ENCODE peak calls at places on chromosome 5, in six cellular contexts. Z, X, C, S, R and Y are unnamed samples.

GRCh38 chr5:111697215-111697614 is 59.8 kb downstream of the NREP start:
- DNase-seq in Z (peak), X (peak), C (no peak), R (no peak), S (no peak), Y (no peak)

GRCh38 chr5:14114615-14115251 is 28.4 kb upstream of the TRIO start:
- DNase-seq in X (no peak), Z (no peak), R (no peak), S (no peak), C (no peak), Y (no peak)

GRCh38 chr5:56050566-56051292 is 56.0 kb upstream of the IL6ST start:
- DNase-seq in S (no peak), X (no peak), C (no peak), Z (no peak), R (no peak), Y (no peak)

GRCh38 chr5:171957591-171958251 is 48.7 kb downstream of the FBXW11 start:
- DNase-seq in R (no peak), Z (no peak), C (peak), S (no peak), X (no peak), Y (no peak)

GRCh38 chr5:87150630-87151029 is 117.1 kb upstream of the RASA1 start:
- DNase-seq in Z (no peak), R (no peak), X (no peak), S (no peak), C (no peak), Y (no peak)

GRCh38 chr5:50301756-50302155 is 139.3 kb downstream of the EMB start:
- DNase-seq in Z (peak), S (no peak), R (no peak), C (no peak), X (no peak), Y (no peak)

GRCh38 chr5:78611161-78611605 is 37.4 kb downstream of the LHFPL2 start:
- DNase-seq in Z (no peak), R (no peak), C (no peak), X (peak), S (no peak), Y (no peak)

GRCh38 chr5:65535529-65535987 is 27.4 kb downstream of the CENPK start:
- DNase-seq in Z (peak), R (no peak), X (no peak), C (no peak), S (no peak), Y (no peak)

GRCh38 chr5:159324097-159324760 is 6.1 kb downstream of the IL12B start:
- DNase-seq in X (no peak), Z (peak), C (no peak), S (no peak), R (no peak), Y (no peak)

GRCh38 chr5:132830436-132831094 is at the start of gene SHROOM1:
- DNase-seq in R (peak), S (no peak), X (peak), C (no peak), Z (peak), Y (no peak)

GRCh38 chr5:69134126-69134525 is 32.8 kb upstream of the CCNB1 start:
- DNase-seq in C (no peak), Z (no peak), R (no peak), X (no peak), S (no peak), Y (no peak)

GRCh38 chr5:62718368-62718767 is 139.7 kb downstream of the LRRC70 start:
- DNase-seq in C (no peak), Z (no peak), S (no peak), R (no peak), X (no peak), Y (no peak)

GRCh38 chr5:39955156-39955555 is 530.4 kb upstream of the DAB2 start:
- DNase-seq in C (no peak), X (no peak), Z (no peak), S (no peak), R (no peak), Y (no peak)

GRCh38 chr5:126373621-126374416 is 49.4 kb upstream of the GRAMD2B start:
- DNase-seq in Z (no peak), R (no peak), C (no peak), S (no peak), X (no peak), Y (no peak)

GRCh38 chr5:174563899-174564298 is 160.5 kb upstream of the MSX2 start:
- DNase-seq in Z (no peak), X (no peak), S (no peak), R (no peak), C (no peak), Y (no peak)

GRCh38 chr5:51033215-51033614 is 350.0 kb upstream of the ISL1 start:
- DNase-seq in C (no peak), Z (peak), R (no peak), X (no peak), S (no peak), Y (no peak)

GRCh38 chr5:160083012-160083436 is 36.2 kb downstream of the PWWP2A start:
- DNase-seq in C (no peak), S (no peak), X (no peak), R (no peak), Z (peak), Y (no peak)

GRCh38 chr5:106092455-106092854 is 1578.3 kb downstream of the EFNA5 start:
- DNase-seq in X (no peak), Z (no peak), R (no peak), C (no peak), S (no peak), Y (no peak)

GRCh38 chr5:6740586-6741150 is 27.4 kb downstream of the TENT4A start:
- DNase-seq in Z (no peak), R (no peak), C (no peak), X (no peak), S (no peak), Y (no peak)

GRCh38 chr5:9513825-9514224 is 32.0 kb downstream of the SEMA5A start:
- DNase-seq in C (no peak), R (no peak), Z (peak), S (no peak), X (peak), Y (no peak)

GRCh38 chr5:141878186-141878770 is at the start of gene PCDH1:
- DNase-seq in R (peak), X (peak), C (peak), S (no peak), Z (peak), Y (no peak)

GRCh38 chr5:136768457-136768856 is 403.1 kb upstream of the TRPC7 start:
- DNase-seq in C (no peak), S (no peak), Z (no peak), X (no peak), R (no peak), Y (no peak)

GRCh38 chr5:59746261-59746765 is 147.2 kb downstream of the PDE4D start:
- DNase-seq in Z (peak), S (no peak), R (no peak), X (peak), C (no peak), Y (no peak)

GRCh38 chr5:66810747-66811355 is 214.7 kb downstream of the MAST4 start:
- DNase-seq in Z (no peak), X (no peak), C (no peak), R (no peak), S (no peak), Y (no peak)

GRCh38 chr5:14463629-14464028 is 118.0 kb upstream of the OTULINL start:
- DNase-seq in S (no peak), R (no peak), Z (peak), X (peak), C (no peak), Y (peak)

GRCh38 chr5:158858746-158859145 is 241.0 kb downstream of the EBF1 start:
- DNase-seq in X (no peak), C (no peak), Z (no peak), S (no peak), R (no peak), Y (no peak)

DNA sequence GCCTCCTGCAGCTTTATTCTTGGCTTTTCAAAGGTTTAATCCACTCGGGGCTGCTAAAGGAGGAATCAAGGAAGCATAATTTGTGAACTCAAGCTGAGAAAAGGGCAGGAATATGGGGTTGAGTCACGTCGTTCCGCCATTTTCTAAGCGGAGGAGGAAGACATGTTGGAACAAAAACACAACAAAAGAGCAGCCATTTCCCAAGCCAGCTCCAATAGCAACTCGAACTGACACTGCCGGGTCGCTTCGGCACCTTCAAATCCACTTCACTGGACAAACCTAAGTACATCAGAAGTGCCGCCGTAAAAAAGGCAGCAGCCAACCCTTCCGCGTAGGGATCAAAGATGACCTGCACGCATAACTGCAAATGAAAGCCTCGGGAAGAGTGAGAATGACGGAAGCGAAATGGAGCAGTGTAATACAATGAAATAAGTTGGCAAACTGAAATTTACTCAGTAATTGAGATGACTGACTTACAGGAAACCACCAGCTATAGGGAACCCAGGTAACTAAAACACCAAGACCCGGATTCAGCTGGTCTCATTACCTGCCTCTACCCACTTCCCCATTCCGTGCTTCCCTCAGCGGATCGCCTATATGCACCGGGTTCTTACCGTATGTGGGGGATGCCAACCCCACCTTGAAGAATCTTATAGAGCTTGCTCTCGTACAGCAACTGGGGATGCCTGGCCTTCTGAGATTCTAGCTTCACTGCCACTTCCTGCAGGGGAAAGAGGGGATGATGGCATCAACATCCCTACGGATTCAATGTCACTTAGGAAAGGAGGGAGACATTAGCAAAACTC is 1.6 kb downstream of the CSNK1A1 start:
- DNase-seq in R (no peak), S (no peak), X (peak), C (peak), Z (peak), Y (peak)
- TF ChIP-seq CTCF in R (no peak), S (no peak), X (peak), C (no peak), Z (no peak), Y (no peak)

GRCh38 chr5:169701910-169702451 is 64.9 kb downstream of the DOCK2 start:
- DNase-seq in C (no peak), S (no peak), X (peak), Z (peak), R (no peak), Y (no peak)
- TF ChIP-seq CTCF in C (no peak), S (peak), X (peak), Z (peak), R (peak), Y (no peak)

DNA sequence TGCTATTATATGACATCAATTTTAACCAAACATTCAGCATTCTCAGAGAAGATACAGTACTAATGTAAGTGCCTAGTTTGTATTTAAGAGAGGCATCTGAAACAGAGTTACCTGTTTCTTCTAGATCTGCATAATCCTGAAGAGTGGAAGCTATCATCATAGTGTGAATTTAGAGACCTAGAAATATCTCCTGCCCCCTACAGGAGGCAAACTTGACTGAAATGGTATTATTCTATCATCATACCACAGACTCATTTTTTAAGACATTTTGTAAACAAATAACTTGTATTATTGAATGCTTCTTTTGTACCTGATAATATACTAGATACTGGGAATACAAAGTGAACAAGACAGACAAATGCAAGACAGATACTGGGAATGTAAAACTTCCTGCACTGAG is 216.8 kb upstream of the RPS23 start:
- DNase-seq in C (no peak), S (no peak), Z (peak), R (no peak), X (no peak), Y (no peak)
- TF ChIP-seq CTCF in C (no peak), S (no peak), Z (peak), R (peak), X (no peak), Y (no peak)

GRCh38 chr5:121870489-121870888 is 18.8 kb downstream of the FTMT start:
- DNase-seq in Z (peak), R (no peak), X (peak), C (no peak), S (no peak), Y (no peak)
- TF ChIP-seq CTCF in Z (peak), R (peak), X (peak), C (no peak), S (peak), Y (no peak)

DNA sequence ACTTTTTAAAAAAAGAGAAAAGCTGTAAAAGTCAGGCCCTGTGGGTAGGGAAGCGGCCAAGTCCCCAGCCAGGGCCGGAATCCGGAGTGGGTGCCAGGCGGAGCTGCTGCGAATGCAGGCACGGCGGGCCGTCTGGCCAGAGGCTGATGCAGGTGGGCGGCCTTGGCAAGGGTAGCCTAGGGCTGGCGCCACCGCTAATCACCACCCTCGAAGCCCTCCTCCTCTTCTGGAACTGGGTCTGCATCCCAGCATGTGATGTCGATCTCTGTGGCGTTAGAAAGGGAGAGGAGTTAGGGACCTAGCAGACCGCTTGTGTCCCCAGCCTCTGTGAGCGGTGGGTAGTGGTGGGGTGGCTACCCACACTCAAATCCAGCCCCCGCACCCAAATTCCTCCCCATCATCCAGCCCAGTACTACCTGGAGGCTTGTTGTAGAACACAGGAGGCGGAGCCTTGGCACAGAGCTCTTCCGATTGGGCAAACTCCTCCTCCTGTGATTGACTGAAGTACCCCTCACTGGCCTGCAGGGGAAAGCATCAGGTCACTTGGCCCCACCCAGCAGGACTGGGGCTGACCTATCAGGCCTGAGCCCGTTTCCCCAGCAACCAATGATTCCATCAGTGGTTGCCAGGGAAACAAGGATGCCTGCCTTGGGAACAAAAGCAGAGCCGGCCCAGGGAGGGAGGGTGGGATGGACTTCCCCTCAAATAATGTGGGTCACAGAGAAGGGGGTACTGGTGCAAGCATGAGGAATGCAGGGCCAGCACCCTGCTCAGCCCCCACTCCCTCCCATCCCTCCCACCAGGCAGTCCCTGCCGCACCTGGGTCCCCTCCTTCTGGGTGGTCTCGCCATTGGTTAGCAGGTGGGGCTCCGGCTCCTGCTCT is 10.9 kb downstream of the PRR7 start:
- DNase-seq in X (peak), Z (peak), C (peak), S (peak), R (peak), Y (peak)
- TF ChIP-seq CTCF in X (peak), Z (peak), C (no peak), S (peak), R (peak), Y (peak)

GRCh38 chr5:88732181-88732633 is 150.8 kb downstream of the MEF2C start:
- DNase-seq in R (no peak), X (no peak), C (no peak), Z (no peak), S (no peak), Y (peak)
- TF ChIP-seq CTCF in R (no peak), X (no peak), C (no peak), Z (no peak), S (no peak), Y (no peak)

GRCh38 chr5:33531796-33532195 is 91.0 kb downstream of the TARS1 start:
- DNase-seq in C (no peak), X (no peak), S (no peak), R (no peak), Z (no peak), Y (no peak)
- TF ChIP-seq CTCF in C (no peak), X (no peak), S (no peak), R (no peak), Z (no peak), Y (no peak)

DNA sequence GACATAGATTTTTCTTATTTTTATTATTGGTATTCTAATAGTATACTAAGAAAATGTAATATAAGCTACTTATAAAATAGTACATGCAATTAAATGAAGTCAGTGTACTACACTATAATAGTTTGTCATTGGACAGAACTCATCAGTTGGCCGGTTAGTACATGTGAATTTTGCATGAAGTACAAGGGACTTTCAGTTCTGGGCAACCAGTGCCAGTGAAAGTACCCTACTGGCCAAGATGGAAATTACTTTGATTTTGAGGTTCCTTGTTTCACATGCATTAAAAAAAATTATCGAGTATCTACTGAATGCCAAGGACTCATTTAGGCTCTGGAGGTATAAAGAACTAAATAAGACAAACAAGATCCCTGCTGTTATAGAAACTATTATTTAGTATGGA is 213.4 kb upstream of the ELL2 start:
- DNase-seq in X (no peak), C (no peak), Z (peak), R (no peak), S (no peak), Y (no peak)
- TF ChIP-seq CTCF in X (no peak), C (peak), Z (peak), R (peak), S (peak), Y (peak)

DNA sequence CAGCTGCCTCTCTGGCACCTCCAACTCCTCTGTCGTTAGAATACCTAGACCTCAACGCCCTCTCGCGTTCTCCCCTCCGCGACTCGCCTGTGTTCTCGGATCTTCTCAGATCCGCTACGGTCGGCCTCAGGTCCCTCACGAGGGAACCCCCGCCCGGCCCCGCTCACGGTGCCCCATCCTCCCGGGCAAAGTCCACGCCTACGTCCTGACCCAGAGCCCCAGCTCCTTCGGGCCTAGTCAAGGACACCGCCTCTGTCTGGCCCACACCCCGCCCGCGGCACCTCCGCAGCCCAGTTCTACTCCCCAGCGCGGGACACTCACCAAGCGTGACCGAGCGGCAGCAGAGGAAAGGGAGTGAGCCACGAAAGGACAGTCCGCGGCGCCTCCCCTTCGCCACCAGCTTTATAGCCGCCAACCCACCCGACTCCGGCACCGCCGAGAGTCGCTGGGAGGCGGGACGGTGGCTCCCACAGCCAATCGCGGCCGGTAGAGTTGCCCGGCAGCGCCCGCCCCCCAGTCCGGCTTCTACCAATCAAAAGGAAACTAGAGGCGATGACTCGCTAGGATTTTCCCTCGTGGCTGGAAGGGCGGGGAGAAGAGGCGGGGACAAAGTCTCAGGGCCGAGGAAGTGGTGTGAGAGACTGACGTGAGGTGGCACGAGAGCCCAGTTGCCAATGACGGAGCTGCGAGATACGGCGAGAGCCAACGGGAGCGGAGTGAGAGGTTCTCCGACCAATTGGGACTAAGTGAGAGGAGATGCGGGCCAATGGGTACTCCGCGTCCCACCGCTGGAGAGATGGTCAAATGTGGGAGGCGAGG is at the start of gene HMGCS1:
- DNase-seq in S (peak), C (peak), Z (peak), X (peak), R (peak), Y (peak)
- TF ChIP-seq CTCF in S (no peak), C (no peak), Z (no peak), X (no peak), R (no peak), Y (no peak)